ENCODE peak calls at places on chromosome 2, in eight cellular contexts. One of them, this sample, is unnamed. For H3K36me3, the result is how much of the 10 kb centered on the place peaks cover.

GRCh38 chr2:70094171-70094977 is 7.1 kb downstream of the PCBP1 start:
- ATAC-seq in RWPE2: no peak
- ATAC-seq in right lobe of liver: no peak
- ATAC-seq in heart right ventricle: no peak
- ATAC-seq in lower lobe of right lung: peak
- ATAC-seq in HCT116: peak
- ATAC-seq in GM12878: peak
- ATAC-seq in aorta: no peak
- ATAC-seq in this sample: no peak

GRCh38 chr2:48529189-48529588 is 765 bp upstream of the STON1 start:
- ATAC-seq in lower lobe of right lung: peak
- ATAC-seq in aorta: no peak
- ATAC-seq in HCT116: no peak
- ATAC-seq in heart right ventricle: no peak
- ATAC-seq in RWPE2: no peak
- ATAC-seq in GM12878: no peak
- ATAC-seq in right lobe of liver: no peak
- ATAC-seq in this sample: peak

GRCh38 chr2:121303531-121304263 is 18.7 kb upstream of the TFCP2L1 start:
- ATAC-seq in heart right ventricle: no peak
- ATAC-seq in RWPE2: no peak
- ATAC-seq in HCT116: no peak
- ATAC-seq in aorta: no peak
- ATAC-seq in lower lobe of right lung: peak
- ATAC-seq in GM12878: no peak
- ATAC-seq in right lobe of liver: no peak
- ATAC-seq in this sample: no peak

GRCh38 chr2:178018141-178018540 is 54.4 kb downstream of the PDE11A start:
- ATAC-seq in lower lobe of right lung: no peak
- ATAC-seq in aorta: no peak
- ATAC-seq in GM12878: no peak
- ATAC-seq in HCT116: no peak
- ATAC-seq in heart right ventricle: no peak
- ATAC-seq in right lobe of liver: no peak
- ATAC-seq in RWPE2: no peak
- ATAC-seq in this sample: no peak

GRCh38 chr2:48221846-48222516 is 308.0 kb upstream of the STON1 start:
- ATAC-seq in right lobe of liver: peak
- ATAC-seq in lower lobe of right lung: no peak
- ATAC-seq in aorta: no peak
- ATAC-seq in heart right ventricle: no peak
- ATAC-seq in RWPE2: peak
- ATAC-seq in GM12878: peak
- ATAC-seq in HCT116: no peak
- ATAC-seq in this sample: no peak

GRCh38 chr2:86297382-86298147 is 39.9 kb downstream of the REEP1 start:
- ATAC-seq in HCT116: peak
- ATAC-seq in aorta: peak
- ATAC-seq in right lobe of liver: no peak
- ATAC-seq in RWPE2: no peak
- ATAC-seq in GM12878: peak
- ATAC-seq in heart right ventricle: peak
- ATAC-seq in lower lobe of right lung: no peak
- ATAC-seq in this sample: peak

GRCh38 chr2:152638590-152638989 is 78.7 kb downstream of the PRPF40A start:
- ATAC-seq in heart right ventricle: no peak
- ATAC-seq in lower lobe of right lung: no peak
- ATAC-seq in RWPE2: no peak
- ATAC-seq in aorta: no peak
- ATAC-seq in right lobe of liver: no peak
- ATAC-seq in HCT116: no peak
- ATAC-seq in GM12878: no peak
- ATAC-seq in this sample: no peak

GRCh38 chr2:173874899-173875247 is 90.3 kb downstream of the SP3 start:
- ATAC-seq in GM12878: peak
- ATAC-seq in aorta: no peak
- ATAC-seq in heart right ventricle: no peak
- ATAC-seq in HCT116: no peak
- ATAC-seq in lower lobe of right lung: peak
- ATAC-seq in RWPE2: no peak
- ATAC-seq in right lobe of liver: no peak
- ATAC-seq in this sample: no peak

GRCh38 chr2:144078091-144078490 is 441.8 kb downstream of the ZEB2 start:
- ATAC-seq in lower lobe of right lung: no peak
- ATAC-seq in RWPE2: no peak
- ATAC-seq in HCT116: no peak
- ATAC-seq in GM12878: no peak
- ATAC-seq in aorta: no peak
- ATAC-seq in right lobe of liver: no peak
- ATAC-seq in heart right ventricle: no peak
- ATAC-seq in this sample: no peak

GRCh38 chr2:151166410-151166809 is 95.3 kb downstream of the RBM43 start:
- ATAC-seq in right lobe of liver: no peak
- ATAC-seq in aorta: no peak
- ATAC-seq in GM12878: no peak
- ATAC-seq in HCT116: no peak
- ATAC-seq in heart right ventricle: no peak
- ATAC-seq in lower lobe of right lung: no peak
- ATAC-seq in RWPE2: no peak
- ATAC-seq in this sample: no peak

GRCh38 chr2:23287250-23287704 is 97.7 kb upstream of the KLHL29 start:
- ATAC-seq in HCT116: no peak
- ATAC-seq in aorta: peak
- ATAC-seq in RWPE2: peak
- ATAC-seq in right lobe of liver: peak
- ATAC-seq in heart right ventricle: peak
- ATAC-seq in lower lobe of right lung: peak
- ATAC-seq in GM12878: no peak
- ATAC-seq in this sample: peak

GRCh38 chr2:97659256-97660043 is 4.4 kb downstream of the ACTR1B start:
- ATAC-seq in RWPE2: no peak
- ATAC-seq in right lobe of liver: no peak
- ATAC-seq in aorta: no peak
- ATAC-seq in lower lobe of right lung: no peak
- ATAC-seq in HCT116: no peak
- ATAC-seq in GM12878: no peak
- ATAC-seq in heart right ventricle: no peak
- ATAC-seq in this sample: no peak

GRCh38 chr2:97661927-97662326 is 1.9 kb downstream of the ACTR1B start:
- ATAC-seq in right lobe of liver: no peak
- ATAC-seq in lower lobe of right lung: no peak
- ATAC-seq in RWPE2: no peak
- ATAC-seq in heart right ventricle: no peak
- ATAC-seq in HCT116: no peak
- ATAC-seq in GM12878: no peak
- ATAC-seq in aorta: no peak
- ATAC-seq in this sample: no peak

GRCh38 chr2:97660775-97661417 is 2.9 kb downstream of the ACTR1B start:
- ATAC-seq in HCT116: no peak
- ATAC-seq in GM12878: no peak
- ATAC-seq in right lobe of liver: no peak
- ATAC-seq in aorta: no peak
- ATAC-seq in heart right ventricle: no peak
- ATAC-seq in lower lobe of right lung: no peak
- ATAC-seq in RWPE2: no peak
- ATAC-seq in this sample: no peak

GRCh38 chr2:97658691-97659157 is 5.1 kb downstream of the ACTR1B start:
- ATAC-seq in aorta: no peak
- ATAC-seq in GM12878: no peak
- ATAC-seq in lower lobe of right lung: no peak
- ATAC-seq in right lobe of liver: no peak
- ATAC-seq in heart right ventricle: no peak
- ATAC-seq in HCT116: no peak
- ATAC-seq in RWPE2: no peak
- ATAC-seq in this sample: no peak

GRCh38 chr2:97660044-97660774 is 3.6 kb downstream of the ACTR1B start:
- ATAC-seq in HCT116: no peak
- ATAC-seq in lower lobe of right lung: no peak
- ATAC-seq in aorta: no peak
- ATAC-seq in GM12878: no peak
- ATAC-seq in heart right ventricle: no peak
- ATAC-seq in RWPE2: no peak
- ATAC-seq in right lobe of liver: no peak
- ATAC-seq in this sample: no peak
- H3K36me3 ChIP-seq in HCT116: under half
- H3K36me3 ChIP-seq in lower lobe of right lung: half or more
- H3K36me3 ChIP-seq in aorta: under half
- H3K36me3 ChIP-seq in GM12878: under half
- H3K36me3 ChIP-seq in heart right ventricle: under half
- H3K36me3 ChIP-seq in RWPE2: under half
- H3K36me3 ChIP-seq in right lobe of liver: under half
- H3K36me3 ChIP-seq in this sample: half or more

GRCh38 chr2:126849486-126849885 is 49.2 kb upstream of the TEX51 start:
- ATAC-seq in lower lobe of right lung: no peak
- ATAC-seq in GM12878: no peak
- ATAC-seq in right lobe of liver: no peak
- ATAC-seq in HCT116: no peak
- ATAC-seq in aorta: no peak
- ATAC-seq in RWPE2: no peak
- ATAC-seq in heart right ventricle: no peak
- ATAC-seq in this sample: no peak

GRCh38 chr2:126850951-126851350 is 47.7 kb upstream of the TEX51 start:
- ATAC-seq in right lobe of liver: no peak
- ATAC-seq in HCT116: no peak
- ATAC-seq in heart right ventricle: no peak
- ATAC-seq in aorta: no peak
- ATAC-seq in RWPE2: no peak
- ATAC-seq in GM12878: no peak
- ATAC-seq in lower lobe of right lung: no peak
- ATAC-seq in this sample: no peak

GRCh38 chr2:126849991-126850535 is 48.6 kb upstream of the TEX51 start:
- ATAC-seq in aorta: peak
- ATAC-seq in lower lobe of right lung: no peak
- ATAC-seq in HCT116: no peak
- ATAC-seq in heart right ventricle: no peak
- ATAC-seq in right lobe of liver: no peak
- ATAC-seq in RWPE2: no peak
- ATAC-seq in GM12878: no peak
- ATAC-seq in this sample: no peak

GRCh38 chr2:126851756-126852155 is 46.9 kb upstream of the TEX51 start:
- ATAC-seq in right lobe of liver: no peak
- ATAC-seq in GM12878: no peak
- ATAC-seq in heart right ventricle: no peak
- ATAC-seq in RWPE2: no peak
- ATAC-seq in aorta: no peak
- ATAC-seq in HCT116: no peak
- ATAC-seq in lower lobe of right lung: no peak
- ATAC-seq in this sample: no peak

DNA sequence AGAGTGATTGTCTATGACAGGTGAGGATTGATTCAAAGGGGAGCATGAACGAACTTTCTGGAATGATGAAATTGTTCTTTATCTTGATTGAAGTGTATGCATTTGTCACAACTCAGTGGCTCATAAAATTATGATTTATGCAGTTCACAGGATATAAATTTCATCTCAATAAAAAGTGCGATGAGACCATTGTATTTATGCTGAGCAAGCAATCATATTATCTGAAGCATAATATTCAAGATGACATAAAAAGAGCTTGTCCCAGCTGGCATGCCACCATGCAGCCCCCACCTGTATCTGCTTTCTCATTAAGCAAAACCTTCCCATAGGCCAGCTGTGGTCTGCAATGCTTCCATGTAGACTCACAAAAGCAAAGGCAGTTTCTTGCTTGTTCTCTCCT is 49.6 kb upstream of the TEX51 start:
- ATAC-seq in heart right ventricle: no peak
- ATAC-seq in GM12878: no peak
- ATAC-seq in HCT116: no peak
- ATAC-seq in right lobe of liver: no peak
- ATAC-seq in aorta: no peak
- ATAC-seq in RWPE2: no peak
- ATAC-seq in lower lobe of right lung: no peak
- ATAC-seq in this sample: no peak
- H3K36me3 ChIP-seq in heart right ventricle: under half
- H3K36me3 ChIP-seq in GM12878: under half
- H3K36me3 ChIP-seq in HCT116: under half
- H3K36me3 ChIP-seq in right lobe of liver: under half
- H3K36me3 ChIP-seq in aorta: under half
- H3K36me3 ChIP-seq in RWPE2: under half
- H3K36me3 ChIP-seq in lower lobe of right lung: under half
- H3K36me3 ChIP-seq in this sample: under half

GRCh38 chr2:118577202-118577601 is 270.2 kb downstream of the EN1 start:
- ATAC-seq in right lobe of liver: no peak
- ATAC-seq in RWPE2: no peak
- ATAC-seq in GM12878: no peak
- ATAC-seq in aorta: no peak
- ATAC-seq in HCT116: no peak
- ATAC-seq in heart right ventricle: no peak
- ATAC-seq in lower lobe of right lung: no peak
- ATAC-seq in this sample: no peak

GRCh38 chr2:118580107-118580506 is 267.3 kb downstream of the EN1 start:
- ATAC-seq in RWPE2: no peak
- ATAC-seq in right lobe of liver: no peak
- ATAC-seq in lower lobe of right lung: no peak
- ATAC-seq in GM12878: no peak
- ATAC-seq in heart right ventricle: no peak
- ATAC-seq in aorta: no peak
- ATAC-seq in HCT116: no peak
- ATAC-seq in this sample: no peak

GRCh38 chr2:118584380-118584779 is 263.1 kb downstream of the EN1 start:
- ATAC-seq in RWPE2: no peak
- ATAC-seq in heart right ventricle: no peak
- ATAC-seq in aorta: no peak
- ATAC-seq in lower lobe of right lung: no peak
- ATAC-seq in HCT116: no peak
- ATAC-seq in right lobe of liver: no peak
- ATAC-seq in GM12878: no peak
- ATAC-seq in this sample: no peak

GRCh38 chr2:118582058-118582457 is 265.4 kb downstream of the EN1 start:
- ATAC-seq in HCT116: no peak
- ATAC-seq in GM12878: no peak
- ATAC-seq in right lobe of liver: no peak
- ATAC-seq in lower lobe of right lung: no peak
- ATAC-seq in RWPE2: no peak
- ATAC-seq in aorta: no peak
- ATAC-seq in heart right ventricle: no peak
- ATAC-seq in this sample: no peak

DNA sequence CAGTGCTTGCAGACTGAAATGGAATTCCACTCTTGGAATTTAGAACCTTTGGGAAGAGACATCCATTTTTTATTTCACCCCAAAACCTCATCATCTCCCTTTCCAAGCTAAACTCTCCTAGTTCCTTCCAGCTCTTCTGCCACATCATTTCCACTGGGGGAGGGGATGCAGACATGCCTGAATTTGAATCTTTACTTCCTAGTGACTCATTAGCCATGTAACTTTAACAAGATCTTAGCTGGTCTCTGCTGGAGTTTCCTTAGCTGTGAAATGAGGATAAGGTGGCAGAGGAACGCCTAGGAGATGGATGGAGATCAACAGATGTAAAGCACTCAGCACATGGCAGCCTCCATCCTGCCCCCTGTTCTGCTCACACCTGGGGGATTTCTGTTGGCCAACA is 266.8 kb downstream of the EN1 start:
- ATAC-seq in GM12878: no peak
- ATAC-seq in HCT116: no peak
- ATAC-seq in aorta: no peak
- ATAC-seq in heart right ventricle: no peak
- ATAC-seq in RWPE2: peak
- ATAC-seq in lower lobe of right lung: no peak
- ATAC-seq in right lobe of liver: no peak
- ATAC-seq in this sample: no peak
- H3K36me3 ChIP-seq in GM12878: under half
- H3K36me3 ChIP-seq in HCT116: under half
- H3K36me3 ChIP-seq in aorta: under half
- H3K36me3 ChIP-seq in heart right ventricle: under half
- H3K36me3 ChIP-seq in RWPE2: under half
- H3K36me3 ChIP-seq in lower lobe of right lung: under half
- H3K36me3 ChIP-seq in right lobe of liver: under half
- H3K36me3 ChIP-seq in this sample: under half

GRCh38 chr2:127709336-127709735 is 8.0 kb downstream of the SFT2D3 start:
- ATAC-seq in RWPE2: no peak
- ATAC-seq in aorta: no peak
- ATAC-seq in GM12878: no peak
- ATAC-seq in HCT116: no peak
- ATAC-seq in right lobe of liver: no peak
- ATAC-seq in lower lobe of right lung: no peak
- ATAC-seq in heart right ventricle: no peak
- ATAC-seq in this sample: no peak
- H3K36me3 ChIP-seq in RWPE2: under half
- H3K36me3 ChIP-seq in aorta: under half
- H3K36me3 ChIP-seq in GM12878: under half
- H3K36me3 ChIP-seq in HCT116: under half
- H3K36me3 ChIP-seq in right lobe of liver: under half
- H3K36me3 ChIP-seq in lower lobe of right lung: half or more
- H3K36me3 ChIP-seq in heart right ventricle: half or more
- H3K36me3 ChIP-seq in this sample: half or more